ENCODE peak calls at places on chromosomes 6 and 20, in six cellular contexts. I is upper lobe of left lung, E is esophagus muscularis mucosa, G is HepG2, O is adrenal gland, K is HCT116. A is an unnamed sample.

GRCh38 chr6:81751388-81752083 is 945 bp downstream of the TENT5A start:
- DNase-seq in I (peak), E (no peak), G (peak), O (peak), K (peak), A (peak)

GRCh38 chr6:38671885-38672467 is 31.0 kb downstream of the GLO1 start:
- DNase-seq in I (no peak), E (no peak), G (peak), O (peak), K (peak), A (no peak)

GRCh38 chr20:5715068-5715841 is 34.9 kb upstream of the SHLD1 start:
- DNase-seq in I (no peak), E (no peak), G (no peak), O (no peak), K (no peak), A (no peak)

GRCh38 chr6:137852346-137852745 is 14.7 kb upstream of the TNFAIP3 start:
- DNase-seq in I (no peak), E (no peak), G (no peak), O (no peak), K (no peak), A (no peak)

GRCh38 chr6:140401666-140402255 is 1027.3 kb upstream of the CITED2 start:
- DNase-seq in I (no peak), E (no peak), G (no peak), O (no peak), K (no peak), A (no peak)

GRCh38 chr6:43735642-43736199 is 34.3 kb upstream of the VEGFA start:
- DNase-seq in I (no peak), E (no peak), G (no peak), O (no peak), K (no peak), A (no peak)

GRCh38 chr6:49543087-49543858 is 7.2 kb upstream of the C6orf141 start:
- DNase-seq in I (no peak), E (no peak), G (no peak), O (no peak), K (no peak), A (no peak)

GRCh38 chr6:2739335-2739734 is 11.4 kb downstream of the MYLK4 start:
- DNase-seq in I (no peak), E (no peak), G (peak), O (no peak), K (no peak), A (no peak)

GRCh38 chr6:155216312-155217028 is 47.3 kb upstream of the CLDN20 start:
- DNase-seq in I (no peak), E (no peak), G (no peak), O (no peak), K (no peak), A (no peak)

GRCh38 chr6:35727206-35727934 is 9.5 kb upstream of the ARMC12 start:
- DNase-seq in I (peak), E (peak), G (peak), O (peak), K (no peak), A (no peak)

GRCh38 chr6:116975600-116975999 is 98.6 kb downstream of the RFX6 start:
- DNase-seq in I (no peak), E (no peak), G (no peak), O (no peak), K (no peak), A (no peak)
- TF ChIP-seq POLR2A in I (no peak), E (no peak), G (no peak), O (no peak), K (no peak), A (no peak)

DNA sequence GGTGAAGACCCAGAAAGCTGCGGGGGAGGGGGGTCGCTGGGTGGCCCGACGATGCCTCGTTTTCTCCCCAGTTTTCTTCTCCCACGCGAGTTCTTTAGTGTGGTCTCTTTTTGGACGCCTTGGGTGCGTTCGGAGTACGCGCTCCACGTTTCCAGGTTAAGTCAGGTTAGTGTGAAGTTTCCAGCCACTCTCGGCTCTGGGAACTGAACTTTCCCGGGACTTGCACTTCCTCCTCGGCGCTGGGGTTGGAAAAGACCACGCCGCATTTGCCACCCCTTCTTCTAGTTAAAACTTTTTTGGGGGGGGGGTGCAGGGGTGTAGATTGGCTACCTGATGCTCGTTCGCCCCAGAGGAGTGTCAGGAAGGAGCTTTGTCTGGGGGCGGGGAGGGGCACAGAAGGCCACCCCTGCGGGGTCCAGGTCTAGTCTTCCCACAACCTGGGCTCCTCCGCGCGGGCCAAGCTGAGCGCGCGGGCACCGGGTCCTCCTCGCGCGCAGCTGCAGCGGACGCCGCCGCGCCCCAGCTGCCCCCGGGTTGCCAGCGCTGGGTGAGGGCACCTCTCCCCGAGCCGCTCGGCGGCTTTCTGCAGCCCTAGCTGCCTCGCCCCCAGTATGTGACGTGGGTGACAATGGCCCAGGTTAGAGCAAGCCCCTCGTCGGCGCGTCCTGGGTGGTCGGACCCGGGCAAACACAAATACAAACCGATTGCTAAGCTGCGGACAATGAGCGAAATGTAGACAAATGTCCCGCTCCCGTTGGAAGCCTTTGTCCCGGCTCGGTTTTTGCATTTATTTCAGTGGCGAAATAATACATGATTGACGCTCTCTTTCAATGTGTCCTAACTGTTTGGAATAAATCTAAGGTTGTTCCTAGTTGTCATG is 1.7 kb upstream of the NKX2-2 start:
- DNase-seq in I (no peak), E (no peak), G (no peak), O (no peak), K (no peak), A (no peak)
- H3K27ac ChIP-seq in I (no peak), E (no peak), G (no peak), O (no peak), K (no peak), A (no peak)

GRCh38 chr20:56166781-56167465 is 81.6 kb upstream of the MC3R start:
- DNase-seq in I (no peak), E (no peak), G (no peak), O (no peak), K (no peak), A (no peak)

GRCh38 chr20:56174416-56174815 is 74.1 kb upstream of the MC3R start:
- DNase-seq in I (no peak), E (no peak), G (peak), O (no peak), K (no peak), A (no peak)

GRCh38 chr20:56175884-56176283 is 72.6 kb upstream of the MC3R start:
- DNase-seq in I (no peak), E (no peak), G (no peak), O (no peak), K (no peak), A (no peak)

DNA sequence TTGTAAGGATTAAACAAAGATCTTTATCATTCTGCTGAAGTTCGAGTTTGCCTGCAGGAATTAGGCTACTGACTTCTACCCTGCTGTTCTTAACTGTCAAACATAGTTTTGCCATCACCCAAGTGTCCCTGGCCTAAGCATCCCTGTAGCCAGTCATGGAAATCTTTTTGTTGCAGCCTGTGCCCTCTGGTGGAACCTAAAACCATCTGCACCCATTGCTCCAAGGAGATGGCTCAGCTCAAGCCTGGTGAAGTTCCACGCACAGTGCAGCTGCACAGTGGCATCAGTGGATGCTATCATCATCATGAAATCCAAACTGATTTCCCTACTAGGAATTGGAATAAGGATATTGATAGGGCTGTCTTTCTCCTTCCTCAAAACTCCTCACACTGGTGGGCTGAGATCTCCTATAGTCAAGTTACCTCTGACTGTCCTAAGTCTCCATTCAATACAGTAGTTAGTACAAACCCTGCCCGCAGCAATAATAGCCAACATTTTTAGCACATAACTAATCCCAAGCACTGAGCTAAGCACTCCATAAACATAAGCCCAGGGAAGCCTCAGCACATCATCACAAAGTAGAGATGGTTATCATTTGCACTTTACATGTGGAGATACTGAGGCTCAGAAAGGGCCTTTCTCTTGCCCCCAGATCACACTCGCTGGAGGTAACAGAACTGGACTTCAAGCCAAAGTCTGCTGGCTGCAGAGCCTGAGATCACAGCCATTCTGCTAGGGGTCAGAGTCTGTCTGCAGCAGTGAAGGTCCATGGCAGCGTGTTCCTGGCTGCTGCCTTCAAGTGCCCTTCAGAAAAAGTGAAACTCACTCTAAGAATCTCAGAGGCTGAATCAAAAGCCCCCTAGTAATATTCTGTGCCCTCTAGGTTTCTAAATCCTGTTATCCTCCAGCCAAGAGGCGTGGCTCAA is 77.2 kb upstream of the MC3R start:
- DNase-seq in I (no peak), E (no peak), G (peak), O (peak), K (no peak), A (no peak)
- TF ChIP-seq CTCF in I (peak), E (no peak), G (peak), O (peak), K (no peak), A (peak)

GRCh38 chr20:41462372-41463161 is 95.9 kb upstream of the EMILIN3 start:
- DNase-seq in I (no peak), E (no peak), G (no peak), O (no peak), K (no peak), A (no peak)
- TF ChIP-seq POLR2A in I (no peak), E (no peak), G (no peak), O (no peak), K (no peak), A (no peak)

DNA sequence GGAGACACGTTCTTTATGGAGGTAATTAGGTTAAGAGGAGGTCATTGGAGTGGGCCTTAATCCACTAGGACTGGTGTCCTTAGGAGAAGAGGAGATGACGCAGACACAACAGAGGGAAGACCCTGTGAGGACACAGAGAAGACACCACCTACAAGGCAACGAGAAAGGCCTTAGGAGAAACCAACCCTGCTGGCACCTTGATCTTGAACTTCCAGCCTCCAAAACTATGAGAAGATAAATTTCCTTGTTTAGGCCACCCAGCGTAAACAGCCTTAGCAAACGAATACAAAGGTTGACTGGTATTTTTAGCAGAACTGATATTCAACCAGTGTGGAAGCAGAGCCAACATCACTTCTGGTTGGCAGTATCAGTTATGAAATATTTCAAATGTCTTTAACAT is 75.2 kb downstream of the GFOD1 start:
- DNase-seq in I (no peak), E (no peak), G (no peak), O (no peak), K (no peak), A (no peak)
- H3K27ac ChIP-seq in I (peak), E (peak), G (peak), O (no peak), K (no peak), A (peak)

DNA sequence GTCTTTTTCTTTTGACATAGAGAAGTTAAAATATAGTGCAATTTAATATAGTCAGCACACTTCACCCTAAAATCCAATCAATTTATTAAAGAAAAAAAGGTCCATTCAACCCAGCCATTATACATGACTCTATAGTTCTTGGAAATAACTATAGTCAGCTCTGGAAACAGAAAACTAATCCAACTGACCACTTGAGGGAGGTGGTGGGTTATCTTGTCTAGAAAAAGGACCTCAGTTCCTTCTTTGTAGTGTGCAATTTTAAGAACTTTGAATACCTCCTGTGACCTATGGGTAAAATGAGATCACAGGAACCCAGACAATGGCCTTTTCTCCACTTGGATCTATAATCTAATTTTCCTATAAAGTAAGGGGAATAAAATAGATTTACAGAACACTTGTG is 163.6 kb upstream of the CENPW start:
- DNase-seq in I (no peak), E (no peak), G (peak), O (no peak), K (no peak), A (no peak)
- TF ChIP-seq CTCF in I (no peak), E (no peak), G (peak), O (no peak), K (peak), A (no peak)

GRCh38 chr6:6479706-6480250 is 108.7 kb upstream of the LY86 start:
- DNase-seq in I (no peak), E (peak), G (no peak), O (peak), K (no peak), A (no peak)
- TF ChIP-seq POLR2A in I (no peak), E (no peak), G (no peak), O (no peak), K (no peak), A (no peak)

GRCh38 chr20:884983-885952 is 30.9 kb downstream of the ANGPT4 start:
- DNase-seq in I (no peak), E (no peak), G (no peak), O (peak), K (no peak), A (no peak)
- H3K27ac ChIP-seq in I (no peak), E (no peak), G (no peak), O (no peak), K (no peak), A (no peak)

GRCh38 chr6:31161216-31162126 is 3.1 kb downstream of the TCF19 start:
- DNase-seq in I (no peak), E (no peak), G (no peak), O (no peak), K (no peak), A (no peak)
- TF ChIP-seq CTCF in I (no peak), E (no peak), G (no peak), O (no peak), K (no peak), A (no peak)

A was measured in esophagus squamous epithelium.